ENCODE peak calls at places on chromosomes 5 and 9, in five cellular contexts. Z, O, G, Q and M are unnamed samples.
A peak's percentile ranks its signal among the peaks of the same experiment; 100 is the strongest.

GRCh38 chr9:136019681-136020060 is 58.5 kb upstream of the UBAC1 start:
- DNase-seq in Z (no peak), O (no peak), G (no peak), Q (no peak), M (no peak)

GRCh38 chr5:14872070-14872989 is 752 bp upstream of the ANKH start:
- DNase-seq in Z (peak; percentile 46), O (peak; percentile 58), G (peak; percentile 83), Q (peak; percentile 88), M (peak; percentile 27)

GRCh38 chr9:123251741-123252140 is 16.6 kb downstream of the STRBP start:
- DNase-seq in Z (no peak), O (no peak), G (no peak), Q (no peak), M (no peak)

GRCh38 chr5:144183254-144183889 is 12.7 kb downstream of the KCTD16 start:
- DNase-seq in Z (peak; percentile 75), O (peak; percentile 17), G (no peak), Q (no peak), M (peak; percentile 28)

GRCh38 chr9:116298992-116299391 is 145.4 kb downstream of the PAPPA start:
- DNase-seq in Z (no peak), O (no peak), G (no peak), Q (no peak), M (no peak)

GRCh38 chr9:80177949-80178480 is 606.2 kb downstream of the TLE4 start:
- DNase-seq in Z (no peak), O (no peak), G (no peak), Q (no peak), M (no peak)

GRCh38 chr5:119411935-119412623 is 40.2 kb upstream of the HSD17B4 start:
- DNase-seq in Z (peak; percentile 87), O (peak; percentile 72), G (peak; percentile 78), Q (peak; percentile 65), M (no peak)

GRCh38 chr9:94160594-94161501 is 76.6 kb downstream of the PTPDC1 start:
- DNase-seq in Z (no peak), O (no peak), G (no peak), Q (no peak), M (no peak)

GRCh38 chr9:104970588-104970987 is 42.6 kb upstream of the ABCA1 start:
- DNase-seq in Z (no peak), O (no peak), G (no peak), Q (no peak), M (no peak)

GRCh38 chr9:125949247-125949646 is 202.1 kb downstream of the PBX3 start:
- DNase-seq in Z (no peak), O (no peak), G (no peak), Q (no peak), M (no peak)

GRCh38 chr5:98638701-98639100 is 134.8 kb upstream of the RGMB start:
- DNase-seq in Z (no peak), O (no peak), G (no peak), Q (no peak), M (no peak)

GRCh38 chr9:33480094-33480493 is 6.4 kb upstream of the NOL6 start:
- DNase-seq in Z (no peak), O (no peak), G (no peak), Q (no peak), M (no peak)

GRCh38 chr5:57834829-57835554 is 352.4 kb upstream of the ACTBL2 start:
- DNase-seq in Z (peak; percentile 83), O (peak; percentile 50), G (no peak), Q (no peak), M (no peak)

GRCh38 chr5:150065886-150066285 is 20.5 kb downstream of the CSF1R start:
- DNase-seq in Z (no peak), O (no peak), G (peak; percentile 95), Q (peak; percentile 38), M (no peak)

GRCh38 chr9:137320555-137321384 is 18.7 kb upstream of the NRARP start:
- DNase-seq in Z (peak; percentile 92), O (no peak), G (peak; percentile 63), Q (no peak), M (no peak)

GRCh38 chr5:169870221-169870620 is 110.1 kb downstream of the INSYN2B start:
- DNase-seq in Z (no peak), O (no peak), G (no peak), Q (no peak), M (no peak)

GRCh38 chr5:10863763-10864383 is 102.8 kb upstream of the DAP start:
- DNase-seq in Z (peak; percentile 37), O (peak; percentile 65), G (peak; percentile 54), Q (peak; percentile 38), M (peak; percentile 16)

GRCh38 chr9:29588361-29588760 is 2015.1 kb upstream of the C9orf72 start:
- DNase-seq in Z (no peak), O (no peak), G (no peak), Q (no peak), M (no peak)

GRCh38 chr9:104118916-104119315 is 24.8 kb downstream of the SMC2 start:
- DNase-seq in Z (no peak), O (no peak), G (no peak), Q (no peak), M (no peak)

GRCh38 chr5:79974896-79975295 is 16.2 kb downstream of the MTX3 start:
- DNase-seq in Z (no peak), O (no peak), G (no peak), Q (no peak), M (no peak)

GRCh38 chr5:909086-909485 is 16.4 kb downstream of the TRIP13 start:
- DNase-seq in Z (no peak), O (no peak), G (no peak), Q (no peak), M (no peak)

GRCh38 chr9:37104183-37104889 is 16.0 kb upstream of the ZCCHC7 start:
- DNase-seq in Z (no peak), O (no peak), G (no peak), Q (no peak), M (no peak)

GRCh38 chr9:126389958-126390357 is 63.3 kb downstream of the MVB12B start:
- DNase-seq in Z (no peak), O (no peak), G (no peak), Q (no peak), M (no peak)

GRCh38 chr5:176995122-176995490 is 11.5 kb downstream of the UIMC1 start:
- DNase-seq in Z (no peak), O (no peak), G (no peak), Q (no peak), M (no peak)

GRCh38 chr5:139961435-139962157 is 81.5 kb downstream of the NRG2 start:
- DNase-seq in Z (no peak), O (no peak), G (no peak), Q (no peak), M (no peak)

GRCh38 chr5:172163346-172163745 is 24.7 kb downstream of the STK10 start:
- DNase-seq in Z (no peak), O (no peak), G (no peak), Q (no peak), M (no peak)

GRCh38 chr9:117691367-117691766 is 12.8 kb upstream of the TLR4 start:
- DNase-seq in Z (peak; percentile 75), O (no peak), G (no peak), Q (no peak), M (no peak)

GRCh38 chr5:6475626-6476312 is 27.1 kb downstream of the UBE2QL1 start:
- DNase-seq in Z (no peak), O (peak; percentile 63), G (peak; percentile 35), Q (no peak), M (no peak)

GRCh38 chr5:135877570-135878155 is 18.0 kb downstream of the IL9 start:
- DNase-seq in Z (no peak), O (no peak), G (no peak), Q (no peak), M (no peak)

GRCh38 chr5:154858972-154859950 is 834 bp downstream of the CNOT8 start:
- DNase-seq in Z (peak; percentile 57), O (no peak), G (no peak), Q (no peak), M (peak; percentile 49)

GRCh38 chr5:154861946-154862345 is 3.5 kb downstream of the CNOT8 start:
- DNase-seq in Z (no peak), O (no peak), G (no peak), Q (no peak), M (no peak)

GRCh38 chr5:154858251-154858971 is at the start of gene CNOT8:
- DNase-seq in Z (peak; percentile 97), O (peak; percentile 98), G (peak; percentile 99), Q (peak; percentile 99), M (peak; percentile 98)

GRCh38 chr5:154860765-154861164 is 2.3 kb downstream of the CNOT8 start:
- DNase-seq in Z (no peak), O (no peak), G (no peak), Q (no peak), M (no peak)

GRCh38 chr5:154860123-154860522 is 1.7 kb downstream of the CNOT8 start:
- DNase-seq in Z (peak; percentile 25), O (peak; percentile 25), G (peak; percentile 79), Q (no peak), M (no peak)
- H3K4me1 ChIP-seq in Z (peaks cover 27% of the 10 kb centered on the region), O (peaks cover 10% of the 10 kb centered on the region), G (peaks cover 21% of the 10 kb centered on the region), Q (peaks cover 47% of the 10 kb centered on the region), M (peaks cover 25% of the 10 kb centered on the region)

DNA sequence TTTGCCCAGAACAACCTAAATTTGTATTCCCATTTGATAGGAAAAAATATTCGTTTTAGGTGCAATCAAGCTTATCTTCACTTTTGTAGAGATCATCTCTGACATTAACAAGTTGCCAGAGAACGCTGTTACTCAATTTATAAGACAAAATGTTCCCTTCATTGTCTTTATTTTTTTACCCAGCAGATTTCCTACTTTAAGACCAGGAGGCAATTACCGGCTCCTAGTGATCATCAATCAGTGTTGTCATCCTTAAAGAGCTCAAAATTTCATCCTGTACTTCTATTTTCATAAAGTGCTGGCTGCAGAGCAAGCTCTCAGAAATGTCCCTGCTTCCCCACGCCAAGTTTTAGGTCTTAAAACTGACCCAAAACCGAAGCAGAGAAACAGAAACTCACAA is 82.9 kb downstream of the PJA2 start:
- DNase-seq in Z (no peak), O (no peak), G (no peak), Q (no peak), M (no peak)
- H3K4me3 ChIP-seq in Z (no peak overlapping the region), O (no peak overlapping the region), G (no peak overlapping the region), Q (no peak overlapping the region), M (no peak overlapping the region)

DNA sequence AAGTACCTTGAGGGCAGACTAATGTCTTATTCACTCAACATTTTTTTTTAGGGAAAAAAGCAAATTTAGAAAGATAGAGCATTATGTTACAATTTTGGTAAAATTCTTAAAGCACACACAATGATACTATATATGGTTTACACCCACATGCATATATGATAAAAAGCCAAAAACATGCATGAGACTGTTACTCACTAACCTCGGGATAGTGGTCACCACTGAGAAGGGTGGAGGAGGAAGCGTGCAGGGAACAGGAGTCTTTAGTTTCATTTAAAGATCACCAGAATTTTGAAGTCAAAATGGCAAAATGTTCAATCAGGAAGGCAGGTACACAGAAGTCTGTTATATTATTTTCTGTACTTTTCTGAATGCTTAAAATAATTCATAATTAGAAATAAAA is 9.2 kb downstream of the ARL15 start:
- DNase-seq in Z (no peak), O (no peak), G (no peak), Q (no peak), M (no peak)
- H3K27ac ChIP-seq in Z (no peak overlapping the region), O (no peak overlapping the region), G (no peak overlapping the region), Q (no peak overlapping the region), M (no peak overlapping the region)

DNA sequence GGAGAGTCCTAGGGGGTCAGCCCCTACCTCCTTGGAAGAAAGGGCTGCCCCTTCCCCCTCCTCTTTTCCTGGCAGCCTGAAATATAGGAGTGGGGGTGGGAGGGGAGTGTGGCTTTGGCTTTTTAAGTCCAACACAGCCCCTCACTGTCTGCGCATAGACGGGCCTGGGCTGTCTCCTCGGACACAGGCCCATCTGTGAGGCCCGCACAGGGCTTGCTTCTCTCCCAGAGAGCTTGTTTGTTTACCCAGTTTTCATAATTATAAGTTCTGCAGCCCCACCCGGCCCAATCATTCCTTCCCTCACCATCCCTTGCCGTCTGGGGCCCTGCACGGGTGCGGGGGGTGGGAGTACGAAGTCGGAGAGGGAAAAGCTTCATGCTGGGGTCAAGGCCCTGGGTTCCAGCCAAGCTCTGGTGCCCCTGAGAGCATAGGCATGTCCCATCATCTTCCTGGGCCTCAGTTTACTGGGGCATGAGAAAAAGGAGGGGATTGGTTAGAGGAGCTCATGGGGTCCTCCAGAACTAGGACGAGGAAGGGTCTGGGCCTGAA is 54.0 kb upstream of the STXBP1 start:
- DNase-seq in Z (no peak), O (no peak), G (no peak), Q (no peak), M (no peak)
- H3K4me1 ChIP-seq in Z (peaks cover 76% of the 10 kb centered on the region), O (peaks cover 40% of the 10 kb centered on the region), G (peaks cover 58% of the 10 kb centered on the region), Q (peaks cover 88% of the 10 kb centered on the region), M (peaks cover 32% of the 10 kb centered on the region)